ENCODE peak calls at places on chromosomes 4 and X, in ten cellular contexts. X is heart right ventricle; H is CD8-positive, alpha-beta memory T cell; R is CD4-positive, alpha-beta T cell; T is body of pancreas; W is astrocyte; J is IMR-90; E is esophagus squamous epithelium; B is lower lobe of right lung; V is A549. O is an unnamed sample.

GRCh38 chr4:11512861-11513260 is 84.2 kb upstream of the HS3ST1 start:
- DNase-seq in X (no peak), B (no peak), R (no peak), W (no peak), V (no peak), T (no peak), H (no peak), J (no peak), E (no peak), O (no peak)

GRCh38 chr4:80265571-80266266 is 745 bp upstream of the FGF5 start:
- DNase-seq in B (no peak), H (no peak), R (no peak), X (no peak), E (no peak), W (peak; percentile 84), J (peak; percentile 92), V (no peak), T (no peak), O (peak; percentile 42)

GRCh38 chr4:41505161-41505653 is 32.8 kb upstream of the LIMCH1 start:
- DNase-seq in E (no peak), W (peak; percentile 80), T (peak; percentile 18), X (no peak), J (no peak), V (no peak), B (no peak), R (no peak), H (no peak), O (no peak)

GRCh38 chr4:148292596-148293175 is 149.5 kb downstream of the NR3C2 start:
- DNase-seq in W (no peak), V (no peak), E (no peak), H (no peak), B (no peak), J (no peak), T (no peak), X (no peak), R (no peak), O (no peak)

GRCh38 chrX:84188320-84188834 is 378 bp upstream of the RPS6KA6 start:
- DNase-seq in E (no peak), J (peak; percentile 64), W (peak; percentile 38), H (no peak), X (peak; percentile 30), T (peak; percentile 65), V (peak; percentile 48), B (peak; percentile 60), R (no peak), O (peak; percentile 75)

GRCh38 chr4:16205298-16206164 is 20.7 kb downstream of the TAPT1 start:
- DNase-seq in X (no peak), J (no peak), B (no peak), V (peak; percentile 14), T (no peak), R (no peak), W (no peak), H (peak; percentile 38), E (no peak), O (no peak)

GRCh38 chr4:108107729-108108382 is 60.9 kb downstream of the LEF1 start:
- DNase-seq in T (no peak), X (no peak), B (no peak), H (peak; percentile 77), V (no peak), J (no peak), W (no peak), R (peak; percentile 41), E (no peak), O (no peak)

GRCh38 chrX:78527263-78527662 is 131.9 kb downstream of the RTL3 start:
- DNase-seq in H (no peak), J (peak; percentile 8), X (no peak), B (no peak), V (no peak), T (no peak), W (peak; percentile 41), R (no peak), E (no peak), O (no peak)

GRCh38 chr4:38663801-38664703 is at the start of gene KLF3:
- DNase-seq in V (peak; percentile 63), B (peak; percentile 97), T (peak; percentile 95), W (peak; percentile 72), E (peak; percentile 70), X (peak; percentile 97), H (peak; percentile 93), J (peak; percentile 82), R (peak; percentile 90), O (peak; percentile 94)

GRCh38 chr4:128158894-128159293 is 97.8 kb downstream of the LARP1B start:
- DNase-seq in H (no peak), V (no peak), B (no peak), E (no peak), W (no peak), X (no peak), J (no peak), R (no peak), T (no peak), O (no peak)

GRCh38 chr4:13168326-13168725 is 315.8 kb downstream of the RAB28 start:
- DNase-seq in R (no peak), W (peak; percentile 60), E (no peak), J (no peak), B (no peak), X (no peak), H (no peak), V (no peak), T (no peak), O (no peak)

GRCh38 chr4:169640261-169640880 is 20.0 kb downstream of the CLCN3 start:
- DNase-seq in W (peak; percentile 63), E (no peak), H (no peak), J (peak; percentile 91), T (no peak), R (no peak), V (no peak), X (no peak), B (no peak), O (no peak)
- H3K27ac ChIP-seq in W (no peak overlapping the region), E (no peak overlapping the region), H (no peak overlapping the region), J (no peak overlapping the region), T (peak overlapping the region; percentile 9), R (no peak overlapping the region), V (no peak overlapping the region), X (no peak overlapping the region), B (no peak overlapping the region), O (no peak overlapping the region)

GRCh38 chr4:53990641-53991040 is 73.8 kb downstream of the CHIC2 start:
- DNase-seq in W (peak; percentile 44), E (no peak), X (no peak), H (no peak), B (no peak), T (no peak), R (no peak), V (no peak), J (peak; percentile 40), O (no peak)

GRCh38 chr4:53987761-53988171 is 76.6 kb downstream of the CHIC2 start:
- DNase-seq in V (no peak), B (no peak), H (no peak), X (no peak), W (peak; percentile 78), J (peak; percentile 81), T (no peak), R (no peak), E (no peak), O (no peak)

GRCh38 chr4:53994382-53994781 is 70.0 kb downstream of the CHIC2 start:
- DNase-seq in T (no peak), R (no peak), V (no peak), J (no peak), W (no peak), X (no peak), E (no peak), B (no peak), H (no peak), O (no peak)

GRCh38 chr4:53992785-53993184 is 71.6 kb downstream of the CHIC2 start:
- DNase-seq in T (no peak), W (no peak), E (no peak), R (no peak), H (no peak), X (no peak), V (no peak), J (no peak), B (no peak), O (no peak)

GRCh38 chr4:53991821-53992220 is 72.6 kb downstream of the CHIC2 start:
- DNase-seq in R (no peak), W (no peak), E (no peak), X (no peak), H (no peak), J (no peak), B (no peak), V (no peak), T (no peak), O (no peak)
- H3K27ac ChIP-seq in R (no peak overlapping the region), W (no peak overlapping the region), E (peak overlapping the region; percentile 11), X (no peak overlapping the region), H (no peak overlapping the region), J (no peak overlapping the region), B (no peak overlapping the region), V (no peak overlapping the region), T (no peak overlapping the region), O (no peak overlapping the region)

GRCh38 chr4:118749347-118749988 is 64.3 kb downstream of the METTL14 start:
- DNase-seq in X (no peak), H (no peak), V (no peak), B (no peak), J (no peak), T (no peak), W (no peak), E (no peak), R (no peak), O (no peak)
- H3K27ac ChIP-seq in X (peak overlapping the region; percentile 42), H (no peak overlapping the region), V (no peak overlapping the region), B (no peak overlapping the region), J (peak overlapping the region; percentile 40), T (no peak overlapping the region), W (no peak overlapping the region), E (peak overlapping the region; percentile 55), R (no peak overlapping the region), O (no peak overlapping the region)

GRCh38 chr4:169220854-169221311 is 49.9 kb downstream of the SH3RF1 start:
- DNase-seq in J (peak; percentile 49), X (no peak), T (no peak), R (no peak), V (no peak), E (no peak), W (no peak), H (no peak), B (no peak), O (no peak)

GRCh38 chr4:169221662-169222061 is 49.1 kb downstream of the SH3RF1 start:
- DNase-seq in V (no peak), J (no peak), H (no peak), B (no peak), W (no peak), R (no peak), X (no peak), E (no peak), T (no peak), O (no peak)

GRCh38 chr4:169222768-169223167 is 48.0 kb downstream of the SH3RF1 start:
- DNase-seq in H (no peak), W (no peak), J (no peak), V (no peak), E (no peak), R (no peak), X (no peak), T (no peak), B (no peak), O (no peak)

GRCh38 chr4:169219440-169219839 is 51.3 kb downstream of the SH3RF1 start:
- DNase-seq in T (no peak), X (no peak), J (no peak), V (no peak), E (no peak), R (no peak), H (no peak), B (no peak), W (no peak), O (no peak)

DNA sequence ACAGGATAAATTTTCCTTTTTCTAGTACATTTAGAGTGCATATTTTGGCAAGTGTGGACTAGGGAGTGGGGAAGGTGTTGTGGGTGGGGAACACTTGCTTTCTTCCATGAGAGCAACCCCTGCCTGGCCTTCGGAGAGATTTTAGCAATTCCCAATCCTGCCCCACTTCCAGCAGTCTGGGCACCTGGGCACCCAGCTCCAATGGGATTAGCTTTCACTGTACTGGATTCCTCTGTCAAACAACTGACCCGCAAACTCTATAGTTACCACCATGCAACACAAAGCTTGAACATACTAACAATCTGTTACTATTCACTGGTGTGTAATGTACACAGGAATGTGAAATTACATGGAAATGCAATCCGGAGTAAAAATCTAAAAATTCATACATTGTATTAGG is 50.3 kb downstream of the SH3RF1 start:
- DNase-seq in B (no peak), T (no peak), X (no peak), H (no peak), V (no peak), R (no peak), W (no peak), E (no peak), J (no peak), O (no peak)
- H3K27ac ChIP-seq in B (no peak overlapping the region), T (no peak overlapping the region), X (no peak overlapping the region), H (no peak overlapping the region), V (peak overlapping the region; percentile 54), R (no peak overlapping the region), W (no peak overlapping the region), E (no peak overlapping the region), J (peak overlapping the region; percentile 48), O (no peak overlapping the region)